ENCODE peak calls at places on chromosomes 12 and 14, in seven cellular contexts. U is ascending aorta, M is ovary, E is heart right ventricle, O is body of pancreas, S is SK-N-SH, H is suprapubic skin. X is an unnamed sample.

GRCh38 chr14:81400852-81401251 is 728 bp upstream of the STON2 start:
- DNase-seq in E (peak), O (no peak), M (no peak), H (peak), S (no peak), U (peak), X (no peak)

GRCh38 chr14:71403673-71404072 is 496.4 kb downstream of the PCNX1 start:
- DNase-seq in U (no peak), S (peak), E (no peak), H (no peak), M (no peak), O (no peak), X (no peak)

GRCh38 chr14:64081174-64081746 is 212.9 kb downstream of the ESR2 start:
- DNase-seq in O (no peak), S (no peak), M (no peak), E (no peak), U (no peak), H (no peak), X (no peak)

GRCh38 chr14:59769586-59769985 is 101.0 kb downstream of the RTN1 start:
- DNase-seq in O (no peak), U (no peak), E (no peak), M (no peak), S (no peak), H (no peak), X (no peak)

GRCh38 chr12:26287666-26288408 is 92.5 kb downstream of the SSPN start:
- DNase-seq in M (no peak), H (no peak), U (peak), E (peak), O (peak), S (no peak), X (no peak)

GRCh38 chr12:86837246-86837645 is 581.1 kb upstream of the MGAT4C start:
- DNase-seq in H (no peak), E (no peak), O (no peak), M (no peak), S (no peak), U (no peak), X (no peak)

GRCh38 chr14:54446201-54446693 is 5.1 kb upstream of the CNIH1 start:
- DNase-seq in O (no peak), U (no peak), S (no peak), H (no peak), M (peak), E (no peak), X (no peak)

GRCh38 chr14:37172024-37172869 is at the start of gene SLC25A21:
- DNase-seq in S (no peak), H (peak), U (peak), M (peak), E (peak), O (peak), X (peak)

GRCh38 chr12:62403031-62403430 is 63.6 kb upstream of the MON2 start:
- DNase-seq in M (no peak), E (no peak), S (no peak), O (no peak), U (no peak), H (no peak), X (no peak)

DNA sequence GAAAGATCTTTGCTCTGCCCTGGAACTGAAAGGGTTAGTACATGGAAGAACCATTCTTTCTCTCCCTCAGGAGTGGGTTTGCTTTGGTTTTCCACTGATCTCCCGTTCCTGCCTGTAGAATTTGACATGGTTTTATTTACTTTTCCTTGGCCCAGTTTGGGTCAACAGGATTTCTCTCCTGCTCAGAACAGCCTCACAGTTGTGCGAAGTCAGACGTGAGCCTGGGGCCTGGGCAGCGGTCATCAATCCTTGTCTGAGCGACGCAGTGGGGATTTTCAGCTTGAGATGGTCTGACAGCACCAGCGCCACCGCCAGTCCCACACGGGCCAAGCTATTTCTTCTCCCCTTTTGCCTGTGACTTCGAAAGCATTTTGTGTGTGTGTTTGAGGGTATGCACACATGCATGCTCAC is 58.2 kb downstream of the SMOC1 start:
- DNase-seq in H (no peak), O (peak), E (no peak), M (no peak), U (no peak), S (no peak), X (no peak)
- H3K27ac ChIP-seq in H (no peak), O (peak), E (no peak), M (no peak), U (no peak), S (no peak), X (no peak)

GRCh38 chr14:30573203-30573814 is 14.4 kb downstream of the G2E3 start:
- DNase-seq in O (no peak), U (no peak), E (no peak), M (no peak), S (no peak), H (no peak), X (no peak)
- H3K4me3 ChIP-seq in O (no peak), U (no peak), E (no peak), M (no peak), S (no peak), H (no peak), X (no peak)

GRCh38 chr12:12349711-12350665 is at the start of gene MANSC1:
- DNase-seq in E (peak), M (peak), H (peak), S (peak), O (peak), U (peak), X (peak)
- TF ChIP-seq CTCF in E (peak), M (no peak), H (peak), S (peak), O (peak), U (peak), X (no peak)

GRCh38 chr12:105920161-105920684 is 218.5 kb downstream of the NUAK1 start:
- DNase-seq in H (no peak), U (no peak), O (no peak), M (no peak), E (peak), S (peak), X (no peak)
- H3K27ac ChIP-seq in H (peak), U (no peak), O (no peak), M (no peak), E (no peak), S (no peak), X (no peak)

DNA sequence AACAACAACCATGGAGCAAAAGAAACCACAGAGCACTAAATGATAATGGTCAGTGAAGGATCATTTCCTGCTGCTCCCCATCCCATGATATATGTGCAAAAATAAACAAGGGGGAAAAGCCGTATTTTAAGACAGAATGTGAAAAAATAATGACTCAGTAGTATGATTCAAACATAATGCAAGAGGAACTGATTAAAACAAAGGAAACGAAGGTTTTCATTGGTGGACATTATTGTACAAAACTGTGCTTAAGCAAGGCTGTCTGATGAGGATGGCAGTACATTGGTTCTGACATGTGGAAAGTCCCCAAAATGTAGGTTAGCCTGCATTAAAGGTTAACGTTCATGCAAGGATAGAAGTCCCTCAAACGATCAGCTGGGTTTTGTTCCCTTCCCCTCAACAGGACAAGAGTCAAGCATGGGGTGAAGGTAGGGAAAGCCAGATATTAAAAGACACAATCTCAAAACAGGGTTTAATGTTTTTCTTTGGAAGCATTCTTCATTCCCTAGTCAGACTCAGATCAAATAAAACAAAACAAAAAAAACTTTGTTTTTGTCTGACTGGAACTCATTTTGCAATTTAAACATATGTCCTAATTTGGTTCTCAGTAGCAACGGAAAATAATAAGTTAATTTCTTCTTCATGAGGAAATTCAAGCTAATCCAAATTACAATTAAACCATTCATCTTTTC is 26.2 kb upstream of the PTGDR start:
- DNase-seq in H (no peak), U (no peak), S (no peak), E (no peak), O (no peak), M (no peak), X (no peak)
- H3K4me3 ChIP-seq in H (no peak), U (no peak), S (peak), E (no peak), O (no peak), M (no peak), X (no peak)

GRCh38 chr14:99519347-99519881 is 38.2 kb downstream of the CCNK start:
- DNase-seq in E (no peak), S (no peak), H (no peak), M (peak), U (no peak), O (no peak), X (no peak)

GRCh38 chr14:99516156-99517045 is 35.2 kb downstream of the CCNK start:
- DNase-seq in H (peak), S (peak), U (no peak), O (peak), M (peak), E (no peak), X (peak)

GRCh38 chr14:99518441-99519346 is 37.5 kb downstream of the CCNK start:
- DNase-seq in O (peak), E (peak), U (peak), H (no peak), M (peak), S (peak), X (no peak)

GRCh38 chr14:99517046-99517642 is 35.9 kb downstream of the CCNK start:
- DNase-seq in U (no peak), S (peak), M (peak), O (peak), H (peak), E (no peak), X (peak)

GRCh38 chr14:99517643-99518381 is 36.6 kb downstream of the CCNK start:
- DNase-seq in M (peak), S (peak), O (peak), H (peak), E (no peak), U (no peak), X (no peak)
- TF ChIP-seq CTCF in M (no peak), S (no peak), O (no peak), H (no peak), E (no peak), U (no peak), X (no peak)

X was measured in coronary artery.